ENCODE peak calls at places on chromosomes 5 and 9, in five cellular contexts. One of them, this sample, is unnamed.

GRCh38 chr9:83067579-83067978 is 4.6 kb upstream of the RASEF start:
- DNase-seq in HL-60: no peak
- DNase-seq in Peyer's patch: no peak
- DNase-seq in HFF-Myc: no peak
- DNase-seq in lower leg skin: no peak
- DNase-seq in this sample: no peak

GRCh38 chr9:96491079-96491879 is 41.3 kb downstream of the HABP4 start:
- DNase-seq in Peyer's patch: no peak
- DNase-seq in HFF-Myc: no peak
- DNase-seq in HL-60: no peak
- DNase-seq in lower leg skin: no peak
- DNase-seq in this sample: no peak

GRCh38 chr5:53643445-53643844 is 83.0 kb downstream of the NDUFS4 start:
- DNase-seq in HL-60: no peak
- DNase-seq in lower leg skin: no peak
- DNase-seq in Peyer's patch: no peak
- DNase-seq in HFF-Myc: no peak
- DNase-seq in this sample: no peak

GRCh38 chr9:106880863-106881262 is 17.9 kb downstream of the ZNF462 start:
- DNase-seq in HFF-Myc: no peak
- DNase-seq in Peyer's patch: no peak
- DNase-seq in lower leg skin: no peak
- DNase-seq in HL-60: no peak
- DNase-seq in this sample: no peak

GRCh38 chr5:174777545-174777944 is 53.2 kb downstream of the MSX2 start:
- DNase-seq in Peyer's patch: no peak
- DNase-seq in HFF-Myc: no peak
- DNase-seq in HL-60: no peak
- DNase-seq in lower leg skin: no peak
- DNase-seq in this sample: no peak

GRCh38 chr9:134338394-134339182 is 12.3 kb downstream of the RXRA start:
- DNase-seq in lower leg skin: no peak
- DNase-seq in HL-60: no peak
- DNase-seq in HFF-Myc: no peak
- DNase-seq in Peyer's patch: no peak
- DNase-seq in this sample: no peak

GRCh38 chr9:98057095-98057799 is 715 bp downstream of the NANS start:
- DNase-seq in HFF-Myc: no peak
- DNase-seq in lower leg skin: peak
- DNase-seq in HL-60: no peak
- DNase-seq in Peyer's patch: peak
- DNase-seq in this sample: no peak

GRCh38 chr9:124665391-124666058 is 105.6 kb downstream of the NR6A1 start:
- DNase-seq in HFF-Myc: peak
- DNase-seq in Peyer's patch: no peak
- DNase-seq in HL-60: no peak
- DNase-seq in lower leg skin: no peak
- DNase-seq in this sample: no peak

GRCh38 chr5:143302344-143302743 is 101.1 kb downstream of the NR3C1 start:
- DNase-seq in HL-60: no peak
- DNase-seq in Peyer's patch: no peak
- DNase-seq in lower leg skin: no peak
- DNase-seq in HFF-Myc: no peak
- DNase-seq in this sample: no peak

GRCh38 chr5:83440826-83441225 is 30.7 kb upstream of the VCAN start:
- DNase-seq in HL-60: no peak
- DNase-seq in lower leg skin: no peak
- DNase-seq in HFF-Myc: no peak
- DNase-seq in Peyer's patch: no peak
- DNase-seq in this sample: no peak

GRCh38 chr9:76027426-76027825 is 137.0 kb downstream of the PCSK5 start:
- DNase-seq in HL-60: no peak
- DNase-seq in lower leg skin: no peak
- DNase-seq in Peyer's patch: no peak
- DNase-seq in HFF-Myc: no peak
- DNase-seq in this sample: no peak

GRCh38 chr9:5630038-5630507 is 1.2 kb downstream of the RIC1 start:
- DNase-seq in HL-60: no peak
- DNase-seq in lower leg skin: no peak
- DNase-seq in HFF-Myc: peak
- DNase-seq in Peyer's patch: no peak
- DNase-seq in this sample: no peak

GRCh38 chr9:714675-715074 is 126.8 kb upstream of the DMRT1 start:
- DNase-seq in Peyer's patch: no peak
- DNase-seq in HFF-Myc: no peak
- DNase-seq in lower leg skin: no peak
- DNase-seq in HL-60: no peak
- DNase-seq in this sample: no peak

GRCh38 chr5:179421156-179421895 is 76.1 kb upstream of the ADAMTS2 start:
- DNase-seq in lower leg skin: peak
- DNase-seq in HL-60: no peak
- DNase-seq in HFF-Myc: no peak
- DNase-seq in Peyer's patch: no peak
- DNase-seq in this sample: no peak

GRCh38 chr5:33482335-33482734 is 41.6 kb downstream of the TARS1 start:
- DNase-seq in HFF-Myc: no peak
- DNase-seq in lower leg skin: no peak
- DNase-seq in HL-60: no peak
- DNase-seq in Peyer's patch: no peak
- DNase-seq in this sample: no peak

GRCh38 chr9:12846035-12846434 is 71.2 kb downstream of the LURAP1L start:
- DNase-seq in lower leg skin: no peak
- DNase-seq in Peyer's patch: no peak
- DNase-seq in HFF-Myc: no peak
- DNase-seq in HL-60: no peak
- DNase-seq in this sample: no peak

DNA sequence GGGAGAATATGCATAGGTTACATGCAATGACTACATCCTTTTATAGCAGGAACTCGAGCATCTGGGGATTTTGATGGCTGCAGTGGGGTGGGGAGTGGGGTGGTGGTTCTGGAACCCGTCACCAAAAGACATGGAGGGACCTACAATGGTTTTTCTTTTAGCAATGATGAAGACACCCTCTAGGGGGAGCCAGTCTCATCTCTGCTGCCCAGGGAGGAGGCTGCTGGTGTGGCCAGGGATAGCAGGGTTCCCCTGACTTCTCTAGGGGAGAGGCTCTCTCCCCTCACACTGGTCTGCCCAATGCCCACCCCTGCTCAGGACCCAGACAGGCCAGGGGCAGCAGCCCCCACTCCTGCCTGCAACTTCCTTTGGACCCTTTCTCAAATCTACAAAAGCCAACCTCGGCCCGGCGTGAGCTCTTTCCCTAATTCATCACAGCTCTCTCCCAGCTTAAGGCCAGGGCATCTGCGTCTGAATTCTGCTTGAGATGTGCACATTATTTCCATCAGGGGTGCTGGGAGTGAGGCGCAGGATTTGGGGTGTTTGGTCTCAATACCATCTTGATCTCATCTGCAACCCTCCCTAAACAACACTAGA is 73.5 kb upstream of the RETREG1 start:
- DNase-seq in Peyer's patch: no peak
- DNase-seq in HL-60: peak
- DNase-seq in lower leg skin: no peak
- DNase-seq in HFF-Myc: no peak
- DNase-seq in this sample: no peak
- TF ChIP-seq CTCF in Peyer's patch: no peak
- TF ChIP-seq CTCF in HL-60: peak
- TF ChIP-seq CTCF in lower leg skin: no peak
- TF ChIP-seq CTCF in HFF-Myc: peak
- TF ChIP-seq CTCF in this sample: peak

GRCh38 chr5:132489871-132490483 is 596 bp downstream of the IRF1 start:
- DNase-seq in HL-60: no peak
- DNase-seq in HFF-Myc: no peak
- DNase-seq in Peyer's patch: peak
- DNase-seq in lower leg skin: peak
- DNase-seq in this sample: no peak
- TF ChIP-seq CTCF in HL-60: no peak
- TF ChIP-seq CTCF in HFF-Myc: no peak
- TF ChIP-seq CTCF in Peyer's patch: peak
- TF ChIP-seq CTCF in lower leg skin: no peak
- TF ChIP-seq CTCF in this sample: no peak

GRCh38 chr5:115432691-115433090 is 111.9 kb downstream of the FEM1C start:
- DNase-seq in HL-60: no peak
- DNase-seq in lower leg skin: no peak
- DNase-seq in Peyer's patch: no peak
- DNase-seq in HFF-Myc: no peak
- DNase-seq in this sample: no peak

GRCh38 chr5:115431116-115431515 is 113.5 kb downstream of the FEM1C start:
- DNase-seq in HL-60: no peak
- DNase-seq in HFF-Myc: no peak
- DNase-seq in lower leg skin: no peak
- DNase-seq in Peyer's patch: no peak
- DNase-seq in this sample: no peak

GRCh38 chr5:115435776-115436712 is 108.5 kb downstream of the FEM1C start:
- DNase-seq in HFF-Myc: no peak
- DNase-seq in lower leg skin: no peak
- DNase-seq in Peyer's patch: no peak
- DNase-seq in HL-60: no peak
- DNase-seq in this sample: no peak

GRCh38 chr5:115435065-115435775 is 109.4 kb downstream of the FEM1C start:
- DNase-seq in HL-60: no peak
- DNase-seq in lower leg skin: no peak
- DNase-seq in HFF-Myc: no peak
- DNase-seq in Peyer's patch: no peak
- DNase-seq in this sample: no peak

DNA sequence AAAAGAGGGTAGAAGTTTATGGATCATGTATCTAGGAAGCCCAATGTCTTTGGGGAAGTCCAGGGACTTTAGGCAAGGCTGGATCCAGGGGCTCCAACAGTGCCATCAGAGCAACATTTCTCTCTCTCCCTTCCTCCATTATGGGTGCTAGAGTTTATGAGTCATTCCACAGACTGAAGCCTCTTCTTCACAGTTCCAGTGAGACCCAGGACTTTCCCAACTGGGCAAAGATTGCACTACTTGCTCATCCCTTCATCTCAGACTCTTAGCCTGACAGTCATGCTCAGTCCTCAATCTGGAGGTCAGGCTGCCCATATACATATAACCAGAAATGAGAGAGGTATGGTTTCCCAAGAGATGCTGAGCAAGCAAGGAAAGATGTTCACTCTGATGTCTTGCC is 110.7 kb downstream of the FEM1C start:
- DNase-seq in HL-60: no peak
- DNase-seq in lower leg skin: no peak
- DNase-seq in Peyer's patch: no peak
- DNase-seq in HFF-Myc: no peak
- DNase-seq in this sample: no peak
- TF ChIP-seq CTCF in HL-60: no peak
- TF ChIP-seq CTCF in lower leg skin: no peak
- TF ChIP-seq CTCF in Peyer's patch: no peak
- TF ChIP-seq CTCF in HFF-Myc: no peak
- TF ChIP-seq CTCF in this sample: no peak

DNA sequence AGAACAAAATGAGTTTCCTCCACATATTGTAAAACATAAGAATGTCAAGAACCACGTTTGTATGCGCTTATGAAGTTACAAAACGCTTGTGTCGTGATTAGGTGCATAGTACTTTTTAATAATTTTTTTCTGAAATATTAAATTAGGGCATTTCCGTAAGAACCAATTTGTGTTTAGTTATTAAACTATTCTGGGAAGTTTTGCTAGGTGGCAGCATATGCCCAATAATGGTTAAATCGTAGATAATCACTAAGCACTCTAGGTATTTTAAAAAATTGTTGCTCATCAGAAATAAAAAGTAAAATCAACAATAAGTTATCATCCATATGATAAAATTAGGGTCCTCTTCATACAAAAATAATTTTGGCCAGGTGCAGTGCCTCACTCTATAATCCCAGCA is 5.4 kb downstream of the SRFBP1 start:
- DNase-seq in HL-60: no peak
- DNase-seq in Peyer's patch: no peak
- DNase-seq in lower leg skin: no peak
- DNase-seq in HFF-Myc: no peak
- DNase-seq in this sample: no peak
- TF ChIP-seq CTCF in HL-60: no peak
- TF ChIP-seq CTCF in Peyer's patch: no peak
- TF ChIP-seq CTCF in lower leg skin: no peak
- TF ChIP-seq CTCF in HFF-Myc: peak
- TF ChIP-seq CTCF in this sample: no peak

GRCh38 chr5:73312146-73312871 is 136.3 kb downstream of the FOXD1 start:
- DNase-seq in Peyer's patch: no peak
- DNase-seq in HFF-Myc: peak
- DNase-seq in lower leg skin: no peak
- DNase-seq in HL-60: peak
- DNase-seq in this sample: no peak
- TF ChIP-seq CTCF in Peyer's patch: no peak
- TF ChIP-seq CTCF in HFF-Myc: peak
- TF ChIP-seq CTCF in lower leg skin: no peak
- TF ChIP-seq CTCF in HL-60: no peak
- TF ChIP-seq CTCF in this sample: no peak

DNA sequence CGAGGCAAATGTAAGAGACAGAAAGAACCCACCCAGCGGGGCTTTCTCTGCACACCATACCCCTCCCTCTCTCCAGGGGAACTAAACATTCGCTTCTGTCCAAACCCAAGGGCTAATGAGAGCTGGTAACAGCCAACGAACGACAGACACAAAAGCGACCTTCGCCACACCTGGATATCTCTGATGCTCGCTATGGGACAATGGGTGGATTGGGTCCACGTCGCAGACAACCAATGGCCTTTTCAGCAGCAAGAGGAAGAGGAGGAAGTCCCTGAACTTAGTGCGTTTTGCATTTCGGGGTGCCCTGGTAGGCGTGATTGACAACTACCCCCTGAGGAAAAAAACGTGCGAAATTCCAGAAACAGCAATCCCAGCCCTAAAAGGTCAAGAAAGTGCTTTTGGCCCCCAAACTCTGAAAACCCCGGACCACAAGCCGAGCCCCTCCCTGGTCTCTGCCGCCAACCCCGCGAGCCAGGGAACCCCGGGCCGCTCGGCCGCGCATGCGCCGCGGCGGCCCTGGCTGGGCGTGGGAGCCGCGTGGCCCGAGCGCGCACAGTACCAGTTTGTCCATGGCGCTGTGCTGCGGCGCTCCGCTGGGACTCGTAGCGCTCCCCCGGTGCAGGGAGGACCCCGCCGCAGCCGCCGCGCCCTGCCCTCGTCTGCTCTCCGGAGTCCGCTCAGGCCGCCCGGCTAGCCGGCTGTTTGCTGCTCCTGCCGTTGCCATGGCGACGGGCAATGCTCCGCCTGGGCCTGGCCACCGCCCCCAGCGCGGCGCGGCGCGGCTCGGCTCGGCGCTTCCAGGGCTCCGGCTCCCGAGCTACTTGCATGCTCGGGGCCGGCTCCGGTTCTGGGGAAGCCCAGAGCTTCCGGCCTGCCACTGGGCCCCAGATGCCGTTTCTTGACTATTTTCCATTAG is 66.9 kb upstream of the DNAH5 start:
- DNase-seq in Peyer's patch: peak
- DNase-seq in HFF-Myc: peak
- DNase-seq in HL-60: peak
- DNase-seq in lower leg skin: peak
- DNase-seq in this sample: peak
- TF ChIP-seq CTCF in Peyer's patch: no peak
- TF ChIP-seq CTCF in HFF-Myc: no peak
- TF ChIP-seq CTCF in HL-60: no peak
- TF ChIP-seq CTCF in lower leg skin: no peak
- TF ChIP-seq CTCF in this sample: no peak

DNA sequence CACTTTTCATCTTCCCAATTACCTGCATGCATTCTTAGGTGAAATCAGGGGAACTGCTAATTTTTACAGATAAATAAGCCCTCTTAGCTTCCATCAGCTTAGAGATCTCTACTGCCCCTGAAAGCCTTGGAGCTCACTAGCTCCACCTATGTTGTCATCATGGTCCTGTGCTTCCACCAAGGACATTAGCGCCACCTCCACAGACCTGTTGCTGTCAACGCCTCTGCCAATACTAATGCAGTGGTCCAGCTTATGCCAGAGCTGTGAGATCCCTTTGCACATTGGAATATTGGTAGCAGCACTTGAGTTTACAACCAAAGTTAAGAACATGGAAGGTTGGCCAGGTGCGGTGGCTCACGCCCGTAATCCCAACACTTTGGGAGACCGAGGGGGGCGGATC is 7.7 kb upstream of the SHISAL2B start:
- DNase-seq in HL-60: no peak
- DNase-seq in lower leg skin: no peak
- DNase-seq in Peyer's patch: no peak
- DNase-seq in HFF-Myc: no peak
- DNase-seq in this sample: no peak
- TF ChIP-seq CTCF in HL-60: no peak
- TF ChIP-seq CTCF in lower leg skin: no peak
- TF ChIP-seq CTCF in Peyer's patch: no peak
- TF ChIP-seq CTCF in HFF-Myc: no peak
- TF ChIP-seq CTCF in this sample: no peak

This sample was measured in CD14-positive monocyte.